ENCODE peak calls at places on chromosomes 3 and 15, in six cellular contexts. U is stimulated activated naive CD8-positive, alpha-beta T cell treated with anti-CD3 and anti-CD28 coated beads, Interleukin-15, Interleukin-2, amounts not matched to agents 100 U/mL and 50 U/mL, for 24 hours; L is stimulated activated CD4-positive, alpha-beta T cell treated with anti-CD3 and anti-CD28 coated beads, Interleukin-4, amount 100 ng/mL, for 24 hours; E is lower lobe of right lung; F is GM12864; B is IMR-90. Y is an unnamed sample.

GRCh38 chr15:100026041-100026440 is 292.8 kb upstream of the LYSMD4 start:
- DNase-seq in U (no peak), L (no peak), E (no peak), F (no peak), B (no peak), Y (no peak)

GRCh38 chr15:68631621-68632051 is 52.8 kb downstream of the CORO2B start:
- DNase-seq in U (peak; percentile 11), L (no peak), E (no peak), F (no peak), B (no peak), Y (no peak)

GRCh38 chr3:88542916-88543315 is 393.2 kb downstream of the C3orf38 start:
- DNase-seq in U (no peak), L (no peak), E (no peak), F (no peak), B (no peak), Y (no peak)

GRCh38 chr3:71301001-71301400 is 282.5 kb downstream of the FOXP1 start:
- DNase-seq in U (no peak), L (peak; percentile 70), E (no peak), F (peak; percentile 1), B (no peak), Y (no peak)

GRCh38 chr3:42693530-42693930 is 8.2 kb downstream of the KLHL40 start:
- DNase-seq in U (no peak), L (no peak), E (peak; percentile 24), F (no peak), B (no peak), Y (no peak)

GRCh38 chr15:99438691-99439523 is 126.9 kb upstream of the MEF2A start:
- DNase-seq in U (peak; percentile 42), L (no peak), E (no peak), F (no peak), B (no peak), Y (no peak)

GRCh38 chr3:9193633-9194032 is 55.8 kb downstream of the SRGAP3 start:
- DNase-seq in U (no peak), L (no peak), E (no peak), F (no peak), B (no peak), Y (no peak)

GRCh38 chr15:41985236-41986160 is 13.1 kb upstream of the EHD4 start:
- DNase-seq in U (no peak), L (no peak), E (no peak), F (no peak), B (no peak), Y (no peak)

GRCh38 chr3:151971194-151971771 is 97.8 kb downstream of the SUCNR1 start:
- DNase-seq in U (no peak), L (no peak), E (no peak), F (no peak), B (no peak), Y (no peak)

GRCh38 chr3:97742036-97742435 is 22.5 kb upstream of the ARL6 start:
- DNase-seq in U (no peak), L (no peak), E (no peak), F (no peak), B (no peak), Y (no peak)

Y was measured in fibroblast of pulmonary artery.